ENCODE peak calls at places on chromosomes 6 and 20, in ten cellular contexts. S is effector memory CD8-positive, alpha-beta T cell; L is activated T-helper 1 cell treated with anti-CD3 and anti-CD28 coated beads, Interleukin-12 subunit alpha, Interleukin-12 subunit beta, Interleukin-2, Interleukin-4 antibody, amounts not matched to agents 30 ng/mL and 10 ng/mL and 1 ng/mL, durations not matched to agents 14 hours and 24 hours and 36 hours; A is NCI-H1092 treated with DMSO at 0.1 percent for 48 hours; Q is HFF-Myc; K is foreskin fibroblast; H is T-helper 2 cell; I is HEK293T; B is tibial artery; E is pancreas. T is an unnamed sample.

GRCh38 chr6:149093643-149094042 is 223.9 kb upstream of the TAB2 start:
- DNase-seq in A (no peak), I (no peak), B (no peak), K (peak; percentile 65), E (no peak), H (no peak), S (no peak), Q (no peak), L (no peak), T (peak; percentile 25)

GRCh38 chr6:1780468-1780867 is 170.8 kb downstream of the FOXC1 start:
- DNase-seq in B (no peak), S (no peak), A (no peak), K (no peak), Q (no peak), I (no peak), H (no peak), E (no peak), L (no peak), T (no peak)

GRCh38 chr6:79833264-79833663 is 114.1 kb downstream of the ELOVL4 start:
- DNase-seq in K (peak; percentile 47), A (no peak), E (no peak), B (no peak), H (no peak), L (no peak), Q (no peak), I (no peak), S (no peak), T (no peak)

GRCh38 chr20:10253750-10254149 is 35.1 kb downstream of the SNAP25 start:
- DNase-seq in K (no peak), L (no peak), H (no peak), Q (no peak), A (no peak), E (no peak), B (no peak), S (no peak), I (no peak), T (no peak)

GRCh38 chr20:61560361-61560853 is 308.3 kb downstream of the CDH4 start:
- DNase-seq in B (no peak), I (peak; percentile 12), A (no peak), L (no peak), H (no peak), E (peak; percentile 74), Q (peak; percentile 15), K (peak; percentile 57), S (no peak), T (no peak)

GRCh38 chr20:32777177-32777956 is 15.2 kb downstream of the DNMT3B start:
- DNase-seq in K (no peak), S (no peak), E (peak; percentile 90), H (no peak), A (no peak), Q (no peak), L (no peak), B (no peak), I (no peak), T (peak; percentile 61)

GRCh38 chr20:41453006-41453950 is 86.7 kb upstream of the EMILIN3 start:
- DNase-seq in K (no peak), E (no peak), Q (no peak), B (no peak), I (no peak), S (no peak), L (no peak), H (no peak), A (no peak), T (no peak)

GRCh38 chr6:32167761-32168262 is 3.4 kb downstream of the EGFL8 start:
- DNase-seq in Q (no peak), A (no peak), K (no peak), E (no peak), L (no peak), I (no peak), S (no peak), B (no peak), H (no peak), T (no peak)

GRCh38 chr6:116979560-116979959 is 102.5 kb downstream of the RFX6 start:
- DNase-seq in L (no peak), I (no peak), Q (no peak), A (no peak), K (no peak), B (no peak), E (no peak), S (no peak), H (no peak), T (no peak)

GRCh38 chr6:43939281-43940070 is 169.5 kb downstream of the VEGFA start:
- DNase-seq in S (no peak), K (no peak), B (peak; percentile 62), Q (no peak), I (no peak), E (peak; percentile 44), L (no peak), H (no peak), A (no peak), T (no peak)